ENCODE peak calls at places on chromosomes 7 and 10, in four cellular contexts. D, V, U and E are unnamed samples.

GRCh38 chr7:114084381-114085312 is 165.8 kb upstream of the PPP1R3A start:
- DNase-seq in D (peak), V (peak), U (peak), E (no peak)

GRCh38 chr10:100185364-100186252 is at the start of gene ERLIN1:
- DNase-seq in D (peak), V (peak), U (peak), E (peak)

GRCh38 chr10:11162828-11163599 is 145.3 kb downstream of the CELF2 start:
- DNase-seq in D (peak), V (peak), U (peak), E (peak)

GRCh38 chr10:93541402-93542357 is 24.8 kb upstream of the FFAR4 start:
- DNase-seq in D (peak), V (peak), U (peak), E (no peak)

GRCh38 chr7:130912086-130912909 is 178.3 kb upstream of the KLF14 start:
- DNase-seq in D (no peak), V (peak), U (no peak), E (peak)

GRCh38 chr10:91627344-91628102 is 5.3 kb downstream of the PPP1R3C start:
- DNase-seq in D (no peak), V (no peak), U (no peak), E (no peak)

GRCh38 chr10:79266543-79267312 is 80.5 kb upstream of the PPIF start:
- DNase-seq in D (peak), V (peak), U (peak), E (no peak)

GRCh38 chr7:27129729-27130539 is 623 bp downstream of the HOXA4 start:
- DNase-seq in D (no peak), V (no peak), U (no peak), E (no peak)

GRCh38 chr7:98163704-98164478 is 47.3 kb upstream of the BHLHA15 start:
- DNase-seq in D (no peak), V (peak), U (no peak), E (no peak)

GRCh38 chr7:6250364-6250833 is 22.0 kb downstream of the CYTH3 start:
- DNase-seq in D (no peak), V (no peak), U (no peak), E (no peak)

GRCh38 chr7:129914536-129915272 is 38.1 kb downstream of the UBE2H start:
- DNase-seq in D (no peak), V (peak), U (no peak), E (no peak)

GRCh38 chr7:17159500-17160037 is 138.9 kb upstream of the AHR start:
- DNase-seq in D (no peak), V (no peak), U (no peak), E (no peak)

GRCh38 chr7:133253522-133253882 is 624 bp downstream of the EXOC4 start:
- DNase-seq in D (peak), V (no peak), U (no peak), E (peak)

GRCh38 chr7:138186951-138187351 is 110.7 kb downstream of the AKR1D1 start:
- DNase-seq in D (no peak), V (peak), U (no peak), E (no peak)

GRCh38 chr7:119397156-119397555 is 875.8 kb upstream of the KCND2 start:
- DNase-seq in D (no peak), V (no peak), U (no peak), E (peak)

GRCh38 chr10:1022413-1022812 is 3.2 kb downstream of the IDI2 start:
- DNase-seq in D (no peak), V (no peak), U (no peak), E (no peak)

GRCh38 chr10:84293574-84294016 is 34.8 kb upstream of the CCSER2 start:
- DNase-seq in D (no peak), V (no peak), U (no peak), E (peak)

GRCh38 chr10:562142-562541 is 127.3 kb downstream of the DIP2C start:
- DNase-seq in D (no peak), V (no peak), U (no peak), E (no peak)

GRCh38 chr7:129453510-129454248 is 19.4 kb downstream of the STRIP2 start:
- DNase-seq in D (no peak), V (peak), U (no peak), E (no peak)

GRCh38 chr7:122059516-122059915 is 84.5 kb downstream of the AASS start:
- DNase-seq in D (no peak), V (no peak), U (no peak), E (no peak)

GRCh38 chr7:21941570-21942224 is 4.0 kb downstream of the CDCA7L start:
- DNase-seq in D (no peak), V (peak), U (no peak), E (peak)

GRCh38 chr10:688621-689426 is 644 bp downstream of the DIP2C start:
- DNase-seq in D (peak), V (peak), U (peak), E (no peak)

GRCh38 chr7:500521-501420 is 18.9 kb downstream of the PDGFA start:
- DNase-seq in D (no peak), V (no peak), U (peak), E (no peak)

DNA sequence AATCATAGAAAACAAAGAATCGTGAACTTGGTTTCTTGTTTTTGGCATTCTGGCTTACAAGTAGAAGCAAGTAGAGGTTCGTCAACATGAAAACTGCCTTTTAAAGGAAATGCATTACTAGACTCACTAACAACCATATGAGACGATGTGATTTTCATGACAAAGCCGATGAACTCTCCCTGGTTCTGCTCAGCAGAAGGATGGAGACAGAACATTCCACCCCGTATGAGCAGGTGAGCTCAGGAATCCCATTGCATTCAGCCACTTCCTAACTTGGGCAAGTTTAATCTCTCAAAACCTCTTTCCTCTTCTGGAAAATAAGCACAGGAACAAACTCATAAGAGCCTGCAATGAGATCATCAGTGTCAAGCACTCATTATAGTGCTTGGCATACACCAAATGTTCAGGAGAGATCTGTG is 57.4 kb upstream of the SVIL start:
- DNase-seq in D (no peak), V (no peak), U (no peak), E (no peak)
- H3K4me3 ChIP-seq in D (no peak), V (no peak), U (no peak), E (no peak)

GRCh38 chr7:4100691-4101090 is 581.4 kb upstream of the FOXK1 start:
- DNase-seq in D (no peak), V (no peak), U (no peak), E (no peak)

GRCh38 chr7:4100148-4100547 is 581.9 kb upstream of the FOXK1 start:
- DNase-seq in D (no peak), V (no peak), U (no peak), E (no peak)

GRCh38 chr7:4093492-4093891 is 588.6 kb upstream of the FOXK1 start:
- DNase-seq in D (no peak), V (no peak), U (no peak), E (no peak)

GRCh38 chr7:4099651-4100050 is 582.4 kb upstream of the FOXK1 start:
- DNase-seq in D (no peak), V (no peak), U (no peak), E (no peak)

GRCh38 chr7:4097001-4097609 is 585.0 kb upstream of the FOXK1 start:
- DNase-seq in D (no peak), V (no peak), U (no peak), E (no peak)
- H3K4me3 ChIP-seq in D (no peak), V (no peak), U (no peak), E (no peak)

DNA sequence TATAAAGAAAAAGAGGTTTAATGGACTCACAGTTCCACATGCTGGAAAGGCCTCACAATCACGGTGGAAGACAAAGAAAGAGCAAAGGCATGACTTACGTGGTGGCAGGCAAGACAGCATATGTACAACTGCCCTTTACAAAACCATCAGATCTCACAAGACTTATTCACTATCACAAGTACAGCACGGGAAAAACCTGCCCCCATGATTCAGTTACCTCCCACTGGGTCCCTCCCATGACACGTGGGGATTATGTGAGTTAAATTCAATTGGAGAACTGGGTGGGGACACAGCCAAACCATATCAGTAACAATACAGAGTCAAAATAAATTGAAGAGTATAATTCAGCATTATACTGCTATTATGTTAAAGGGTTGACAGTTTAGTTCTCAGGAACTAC is 37.8 kb downstream of the RNLS start:
- DNase-seq in D (no peak), V (no peak), U (no peak), E (no peak)
- H3K4me3 ChIP-seq in D (no peak), V (no peak), U (no peak), E (no peak)

GRCh38 chr10:116608683-116609594 is 11.8 kb upstream of the PNLIPRP2 start:
- DNase-seq in D (peak), V (no peak), U (no peak), E (no peak)
- H3K4me3 ChIP-seq in D (peak), V (no peak), U (no peak), E (no peak)